ENCODE peak calls at places on chromosomes 5 and 9, in seven cellular contexts. L, K, B, D, G, F and Z are unnamed samples.
A peak's percentile ranks its signal among the peaks of the same experiment; 100 is the strongest.

GRCh38 chr9:14203366-14204056 is 110.4 kb downstream of the NFIB start:
- DNase-seq in L (no peak), K (no peak), B (peak; percentile 76), D (no peak), G (peak; percentile 82), F (peak; percentile 88), Z (no peak)

GRCh38 chr9:136029556-136029955 is 65.5 kb downstream of the NACC2 start:
- DNase-seq in L (no peak), K (no peak), B (no peak), D (no peak), G (no peak), F (no peak), Z (no peak)

GRCh38 chr5:176553260-176554085 is 4.3 kb downstream of the CDHR2 start:
- DNase-seq in L (no peak), K (peak; percentile 98), B (no peak), D (no peak), G (no peak), F (no peak), Z (no peak)

GRCh38 chr9:35798658-35799366 is 7.4 kb downstream of the NPR2 start:
- DNase-seq in L (no peak), K (peak; percentile 95), B (no peak), D (no peak), G (no peak), F (no peak), Z (no peak)

GRCh38 chr9:25224309-25224708 is 453.9 kb downstream of the TUSC1 start:
- DNase-seq in L (no peak), K (no peak), B (no peak), D (no peak), G (no peak), F (no peak), Z (no peak)

GRCh38 chr5:160174780-160175437 is 54.4 kb upstream of the FABP6 start:
- DNase-seq in L (no peak), K (no peak), B (no peak), D (no peak), G (no peak), F (no peak), Z (no peak)

GRCh38 chr9:135884328-135885035 is 22.9 kb downstream of the CAMSAP1 start:
- DNase-seq in L (no peak), K (no peak), B (no peak), D (no peak), G (no peak), F (no peak), Z (no peak)

GRCh38 chr5:154205441-154206117 is 15.0 kb downstream of the GALNT10 start:
- DNase-seq in L (no peak), K (no peak), B (no peak), D (no peak), G (no peak), F (no peak), Z (no peak)

GRCh38 chr9:114303977-114304376 is 18.9 kb upstream of the ORM1 start:
- DNase-seq in L (no peak), K (no peak), B (no peak), D (peak; percentile 6), G (no peak), F (no peak), Z (no peak)

GRCh38 chr5:100643473-100643872 is 108.3 kb downstream of the FAM174A start:
- DNase-seq in L (no peak), K (peak; percentile 8), B (no peak), D (no peak), G (no peak), F (no peak), Z (no peak)

GRCh38 chr5:116939641-116940040 is 365.0 kb upstream of the SEMA6A start:
- DNase-seq in L (no peak), K (no peak), B (no peak), D (no peak), G (peak; percentile 83), F (no peak), Z (no peak)

GRCh38 chr5:142426129-142426641 is 101.4 kb upstream of the SPRY4 start:
- DNase-seq in L (no peak), K (no peak), B (no peak), D (no peak), G (peak; percentile 23), F (no peak), Z (peak; percentile 49)

GRCh38 chr5:147892696-147893296 is 13.5 kb downstream of the C5orf46 start:
- DNase-seq in L (no peak), K (peak; percentile 79), B (peak; percentile 55), D (no peak), G (peak; percentile 61), F (no peak), Z (no peak)

GRCh38 chr5:19047277-19047676 is 940.7 kb downstream of the CDH18 start:
- DNase-seq in L (no peak), K (no peak), B (no peak), D (no peak), G (no peak), F (no peak), Z (no peak)

GRCh38 chr9:18566125-18566524 is 92.2 kb downstream of the ADAMTSL1 start:
- DNase-seq in L (no peak), K (peak; percentile 70), B (no peak), D (no peak), G (no peak), F (no peak), Z (no peak)

GRCh38 chr9:99931155-99931840 is 24.8 kb downstream of the STX17 start:
- DNase-seq in L (no peak), K (no peak), B (no peak), D (no peak), G (no peak), F (no peak), Z (no peak)

GRCh38 chr5:5523066-5523505 is 100.6 kb downstream of the ICE1 start:
- DNase-seq in L (no peak), K (no peak), B (no peak), D (no peak), G (no peak), F (no peak), Z (peak; percentile 8)

GRCh38 chr9:136794281-136795026 is 1.7 kb upstream of the CCDC183 start:
- DNase-seq in L (no peak), K (no peak), B (peak; percentile 42), D (no peak), G (no peak), F (no peak), Z (no peak)

GRCh38 chr9:95874303-95874988 is 1.0 kb upstream of the ERCC6L2 start:
- DNase-seq in L (peak; percentile 1), K (peak; percentile 27), B (no peak), D (no peak), G (peak; percentile 9), F (no peak), Z (no peak)

GRCh38 chr9:124808246-124808956 is 31.5 kb downstream of the OLFML2A start:
- DNase-seq in L (no peak), K (no peak), B (no peak), D (no peak), G (no peak), F (no peak), Z (no peak)

GRCh38 chr5:145903113-145903512 is 30.3 kb upstream of the GRXCR2 start:
- DNase-seq in L (no peak), K (no peak), B (no peak), D (no peak), G (no peak), F (no peak), Z (no peak)

GRCh38 chr5:122053181-122054109 is 24.6 kb downstream of the LOX start:
- DNase-seq in L (no peak), K (no peak), B (peak; percentile 51), D (peak; percentile 49), G (peak; percentile 96), F (peak; percentile 63), Z (no peak)

GRCh38 chr5:123496892-123497291 is 15.1 kb upstream of the CSNK1G3 start:
- DNase-seq in L (no peak), K (peak; percentile 32), B (no peak), D (no peak), G (peak; percentile 15), F (no peak), Z (no peak)

GRCh38 chr9:98144076-98144475 is 25.1 kb upstream of the TRIM14 start:
- DNase-seq in L (no peak), K (no peak), B (no peak), D (no peak), G (no peak), F (peak; percentile 11), Z (no peak)

GRCh38 chr5:187617-188451 is 3.5 kb upstream of the LRRC14B start:
- DNase-seq in L (no peak), K (no peak), B (peak; percentile 52), D (no peak), G (no peak), F (peak; percentile 62), Z (no peak)

GRCh38 chr9:123043081-123043939 is 9.8 kb downstream of the GPR21 start:
- DNase-seq in L (no peak), K (no peak), B (no peak), D (no peak), G (no peak), F (no peak), Z (no peak)
- H3K4me1 ChIP-seq in L (no peaks in the 10 kb centered on the region), K (no peaks in the 10 kb centered on the region), B (peaks cover 27% of the 10 kb centered on the region), D (peaks cover 23% of the 10 kb centered on the region), G (peaks cover 15% of the 10 kb centered on the region), F (peaks cover 99% of the 10 kb centered on the region), Z (no peaks in the 10 kb centered on the region)

DNA sequence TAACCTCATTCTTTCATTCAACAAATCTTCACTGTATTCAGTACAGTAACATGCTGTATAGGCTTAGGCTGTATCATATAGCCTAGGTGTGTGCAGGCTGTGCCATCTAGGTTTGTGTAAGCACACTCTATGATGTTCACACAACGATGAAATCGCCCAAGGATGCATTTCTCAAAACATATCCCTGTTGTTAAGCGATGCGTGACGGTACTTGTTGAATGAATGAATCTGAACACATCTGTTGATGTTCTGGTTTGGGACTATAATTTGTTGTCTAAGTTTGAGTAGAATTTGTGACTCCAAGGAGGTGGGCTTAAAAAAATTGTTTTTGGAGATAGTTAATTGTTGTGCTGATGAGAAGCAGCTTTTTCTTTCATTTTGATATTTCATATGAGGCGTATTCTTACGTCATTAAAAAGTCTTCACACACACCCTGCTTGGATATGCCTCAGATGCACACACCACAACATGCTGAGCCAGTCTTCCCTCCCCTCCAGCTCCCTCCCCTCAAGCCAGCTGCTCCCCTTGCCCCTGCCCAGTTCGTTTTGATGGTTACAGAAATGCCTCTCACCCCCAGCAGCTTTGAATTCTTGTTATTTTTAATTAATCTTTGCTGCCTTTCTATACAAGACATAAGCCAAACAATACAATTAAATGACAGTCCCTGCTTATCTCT is 5.5 kb upstream of the PSAT1 start:
- DNase-seq in L (no peak), K (no peak), B (no peak), D (no peak), G (no peak), F (no peak), Z (no peak)
- H3K27ac ChIP-seq in L (no peak overlapping the region), K (no peak overlapping the region), B (no peak overlapping the region), D (no peak overlapping the region), G (no peak overlapping the region), F (no peak overlapping the region), Z (no peak overlapping the region)

DNA sequence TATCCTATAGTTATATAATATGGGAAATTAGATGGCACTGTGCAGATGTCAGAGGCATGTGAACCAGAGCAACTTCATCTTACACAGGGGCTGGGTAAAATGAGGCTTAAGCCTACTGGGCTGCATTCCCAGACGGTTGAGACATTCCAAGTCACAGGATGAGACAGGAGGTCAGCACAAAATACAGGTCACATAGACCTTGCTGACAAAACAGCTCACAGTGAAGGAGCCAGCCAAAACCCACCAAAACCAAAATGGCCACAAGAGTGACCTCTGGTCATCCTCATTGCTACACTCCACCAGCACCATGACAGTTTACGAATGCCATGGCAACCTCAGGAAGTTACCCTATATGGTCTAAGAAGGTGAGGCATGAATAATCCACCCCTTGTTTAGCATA is 479.4 kb downstream of the TLR4 start:
- DNase-seq in L (no peak), K (no peak), B (no peak), D (no peak), G (no peak), F (no peak), Z (no peak)
- H3K9me3 ChIP-seq in L (no peaks in the 10 kb centered on the region), K (no peaks in the 10 kb centered on the region), B (peaks cover 1% of the 10 kb centered on the region), D (no peaks in the 10 kb centered on the region), G (no peaks in the 10 kb centered on the region), F (no peaks in the 10 kb centered on the region), Z (no peaks in the 10 kb centered on the region)

GRCh38 chr9:722388-722980 is 119.0 kb upstream of the DMRT1 start:
- DNase-seq in L (no peak), K (no peak), B (no peak), D (no peak), G (peak; percentile 20), F (no peak), Z (no peak)
- H3K4me1 ChIP-seq in L (no peaks in the 10 kb centered on the region), K (peaks cover 9% of the 10 kb centered on the region), B (peaks cover 9% of the 10 kb centered on the region), D (peaks cover 18% of the 10 kb centered on the region), G (peaks cover 19% of the 10 kb centered on the region), F (peaks cover 99% of the 10 kb centered on the region), Z (no peaks in the 10 kb centered on the region)